ENCODE peak calls at places on chromosomes 2 and 18, in four cellular contexts. I, Y, H and P are unnamed samples.

GRCh38 chr2:157691695-157692094 is 63.0 kb upstream of the ACVR1C start:
- DNase-seq in I (no peak), Y (no peak), H (peak; percentile 11), P (no peak)

GRCh38 chr2:137521653-137522052 is 442.6 kb upstream of the HNMT start:
- DNase-seq in I (no peak), Y (no peak), H (no peak), P (no peak)

GRCh38 chr2:49972699-49973098 is 818.4 kb upstream of the FSHR start:
- DNase-seq in I (no peak), Y (no peak), H (no peak), P (no peak)

GRCh38 chr2:35082072-35082471 is 1273.5 kb upstream of the CRIM1 start:
- DNase-seq in I (no peak), Y (no peak), H (no peak), P (no peak)

GRCh38 chr2:191601060-191601459 is 76.9 kb upstream of the NABP1 start:
- DNase-seq in I (no peak), Y (no peak), H (no peak), P (no peak)

GRCh38 chr2:197028230-197028629 is 101.7 kb upstream of the PGAP1 start:
- DNase-seq in I (no peak), Y (no peak), H (peak; percentile 89), P (peak; percentile 38)

GRCh38 chr2:130872276-130873125 is 35.8 kb downstream of the ARHGEF4 start:
- DNase-seq in I (no peak), Y (no peak), H (no peak), P (no peak)

GRCh38 chr2:187922841-187923240 is 368.6 kb upstream of the TFPI start:
- DNase-seq in I (no peak), Y (no peak), H (no peak), P (no peak)

GRCh38 chr2:178190938-178191910 is 3.1 kb upstream of the OSBPL6 start:
- DNase-seq in I (no peak), Y (no peak), H (peak; percentile 33), P (peak; percentile 19)

GRCh38 chr2:10266133-10266620 is 36.5 kb upstream of the HPCAL1 start:
- DNase-seq in I (no peak), Y (no peak), H (peak; percentile 54), P (peak; percentile 75)

GRCh38 chr2:61185329-61185728 is 23.3 kb downstream of the C2orf74 start:
- DNase-seq in I (no peak), Y (no peak), H (no peak), P (no peak)

GRCh38 chr2:8000861-8001260 is 681.0 kb upstream of the ID2 start:
- DNase-seq in I (no peak), Y (no peak), H (peak; percentile 8), P (no peak)

GRCh38 chr2:131035112-131035825 is 58.0 kb downstream of the FAM168B start:
- DNase-seq in I (no peak), Y (no peak), H (no peak), P (peak; percentile 57)

GRCh38 chr2:207066784-207067460 is 98.8 kb downstream of the KLF7 start:
- DNase-seq in I (no peak), Y (no peak), H (no peak), P (peak; percentile 27)

GRCh38 chr18:21398121-21398520 is 156.1 kb downstream of the GREB1L start:
- DNase-seq in I (no peak), Y (no peak), H (no peak), P (no peak)

GRCh38 chr2:63842149-63843061 is 709 bp downstream of the UGP2 start:
- DNase-seq in I (peak; percentile 17), Y (peak; percentile 74), H (peak; percentile 64), P (peak; percentile 86)

GRCh38 chr2:20224191-20224715 is 677 bp downstream of the SDC1 start:
- DNase-seq in I (no peak), Y (no peak), H (no peak), P (no peak)

GRCh38 chr18:70468861-70469570 is 180.2 kb downstream of the SOCS6 start:
- DNase-seq in I (no peak), Y (no peak), H (no peak), P (no peak)

GRCh38 chr2:96594701-96595152 is 43.4 kb downstream of the KANSL3 start:
- DNase-seq in I (peak; percentile 14), Y (no peak), H (no peak), P (no peak)

GRCh38 chr2:96594282-96594681 is 43.8 kb downstream of the KANSL3 start:
- DNase-seq in I (no peak), Y (no peak), H (no peak), P (no peak)

GRCh38 chr2:96596596-96596995 is 41.5 kb downstream of the KANSL3 start:
- DNase-seq in I (no peak), Y (no peak), H (no peak), P (no peak)

GRCh38 chr2:96591054-96591453 is 47.1 kb downstream of the KANSL3 start:
- DNase-seq in I (no peak), Y (no peak), H (no peak), P (peak; percentile 30)

DNA sequence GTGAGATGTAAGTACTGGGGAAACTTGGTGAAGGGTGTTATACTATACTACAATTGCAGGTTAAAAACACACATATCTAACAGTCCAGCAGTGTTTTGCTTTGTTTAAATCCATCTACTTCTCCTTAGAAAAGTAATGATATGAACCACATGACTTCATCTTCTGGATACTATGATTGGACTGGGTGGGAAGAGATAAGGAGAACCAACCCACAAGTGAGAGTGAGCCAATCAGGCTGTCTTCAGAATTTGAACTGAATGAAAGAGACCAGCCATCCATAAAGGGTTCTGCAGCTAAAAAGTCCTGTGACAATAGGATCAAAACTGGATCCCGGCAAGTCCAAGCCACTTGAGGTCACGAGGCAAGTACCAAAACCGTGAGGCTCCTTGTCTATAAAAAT is 46.6 kb downstream of the KANSL3 start:
- DNase-seq in I (no peak), Y (no peak), H (no peak), P (no peak)
- H3K4me1 ChIP-seq in I (peaks cover 24% of the 10 kb centered on the region), Y (no peaks in the 10 kb centered on the region), H (no peaks in the 10 kb centered on the region), P (no peaks in the 10 kb centered on the region)

DNA sequence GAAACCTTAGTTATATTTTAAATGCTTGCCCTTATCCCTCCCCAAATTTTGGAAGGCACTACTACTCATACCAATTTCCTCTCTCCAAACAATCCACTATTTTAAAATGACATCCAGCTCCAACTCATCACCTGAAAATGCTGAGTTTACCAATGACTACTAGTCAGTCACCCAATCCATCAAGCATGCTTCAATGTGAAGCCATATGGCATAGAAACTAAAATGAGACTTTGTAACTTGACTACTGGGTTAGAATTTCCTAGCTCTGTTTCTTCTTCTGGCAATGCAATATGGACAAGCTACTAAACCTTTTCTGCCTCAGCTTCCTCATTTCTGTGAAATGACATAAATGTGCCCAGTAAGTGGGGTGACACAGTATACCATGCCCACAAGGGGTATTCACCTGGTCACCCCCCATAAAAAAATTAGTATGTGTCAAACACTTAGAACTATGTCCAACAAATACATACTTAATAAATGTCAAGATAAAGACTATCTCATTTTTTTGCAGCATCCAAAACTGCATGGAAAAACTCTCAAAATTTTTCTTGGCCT is 10.0 kb upstream of the STPG4 start:
- DNase-seq in I (no peak), Y (no peak), H (no peak), P (peak; percentile 55)
- H3K4me1 ChIP-seq in I (peaks cover 10% of the 10 kb centered on the region), Y (peaks cover 6% of the 10 kb centered on the region), H (peaks cover under 1% of the 10 kb centered on the region), P (peaks cover 42% of the 10 kb centered on the region)

GRCh38 chr2:215848146-215848545 is 165.2 kb downstream of the MREG start:
- DNase-seq in I (no peak), Y (no peak), H (no peak), P (no peak)

GRCh38 chr2:215847718-215848117 is 165.6 kb downstream of the MREG start:
- DNase-seq in I (no peak), Y (no peak), H (no peak), P (no peak)

GRCh38 chr2:215843579-215843978 is 169.8 kb downstream of the MREG start:
- DNase-seq in I (no peak), Y (no peak), H (peak; percentile 93), P (peak; percentile 95)

GRCh38 chr2:215847056-215847455 is 166.3 kb downstream of the MREG start:
- DNase-seq in I (no peak), Y (no peak), H (no peak), P (no peak)

DNA sequence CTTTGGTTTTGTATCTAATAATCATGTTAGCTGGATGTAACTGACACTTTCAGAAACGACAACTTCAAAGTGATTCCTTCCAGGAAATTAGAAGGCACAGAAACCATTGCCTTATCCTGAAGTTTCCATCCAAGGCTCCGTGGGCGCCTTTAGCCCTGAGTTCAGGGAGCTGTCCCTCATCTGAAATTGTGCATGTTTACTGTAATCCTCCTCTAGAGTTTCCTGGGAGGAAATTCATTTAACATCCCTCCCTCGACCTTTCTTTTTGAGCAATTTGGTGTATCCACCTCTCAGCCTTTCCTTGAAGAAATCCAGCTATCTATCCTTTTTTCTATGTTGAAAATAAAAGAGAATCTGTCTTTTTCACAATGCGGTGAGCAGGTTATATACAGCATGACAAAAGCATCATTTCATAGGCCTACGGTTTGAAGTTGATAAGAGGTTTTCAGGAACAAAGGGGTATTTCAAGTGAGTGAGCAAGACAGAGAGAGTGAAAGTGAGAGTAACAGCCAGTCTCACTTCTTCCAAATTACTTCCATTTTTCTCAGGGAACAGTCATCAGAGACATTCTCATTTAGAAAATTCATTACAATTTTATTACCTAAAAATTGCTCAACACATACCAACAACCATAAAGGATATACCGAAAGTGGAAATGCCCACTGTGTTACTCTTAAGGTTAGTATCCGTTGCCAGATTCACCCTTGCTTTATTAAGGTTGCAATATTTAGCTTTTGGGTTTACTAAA is 167.3 kb downstream of the MREG start:
- DNase-seq in I (no peak), Y (no peak), H (no peak), P (no peak)
- H3K4me1 ChIP-seq in I (no peaks in the 10 kb centered on the region), Y (peaks cover 3% of the 10 kb centered on the region), H (peaks cover 26% of the 10 kb centered on the region), P (peaks cover 49% of the 10 kb centered on the region)

GRCh38 chr18:44765451-44765850 is 84.8 kb downstream of the SETBP1 start:
- DNase-seq in I (no peak), Y (no peak), H (no peak), P (no peak)
- H3K4me1 ChIP-seq in I (no peaks in the 10 kb centered on the region), Y (no peaks in the 10 kb centered on the region), H (no peaks in the 10 kb centered on the region), P (no peaks in the 10 kb centered on the region)

DNA sequence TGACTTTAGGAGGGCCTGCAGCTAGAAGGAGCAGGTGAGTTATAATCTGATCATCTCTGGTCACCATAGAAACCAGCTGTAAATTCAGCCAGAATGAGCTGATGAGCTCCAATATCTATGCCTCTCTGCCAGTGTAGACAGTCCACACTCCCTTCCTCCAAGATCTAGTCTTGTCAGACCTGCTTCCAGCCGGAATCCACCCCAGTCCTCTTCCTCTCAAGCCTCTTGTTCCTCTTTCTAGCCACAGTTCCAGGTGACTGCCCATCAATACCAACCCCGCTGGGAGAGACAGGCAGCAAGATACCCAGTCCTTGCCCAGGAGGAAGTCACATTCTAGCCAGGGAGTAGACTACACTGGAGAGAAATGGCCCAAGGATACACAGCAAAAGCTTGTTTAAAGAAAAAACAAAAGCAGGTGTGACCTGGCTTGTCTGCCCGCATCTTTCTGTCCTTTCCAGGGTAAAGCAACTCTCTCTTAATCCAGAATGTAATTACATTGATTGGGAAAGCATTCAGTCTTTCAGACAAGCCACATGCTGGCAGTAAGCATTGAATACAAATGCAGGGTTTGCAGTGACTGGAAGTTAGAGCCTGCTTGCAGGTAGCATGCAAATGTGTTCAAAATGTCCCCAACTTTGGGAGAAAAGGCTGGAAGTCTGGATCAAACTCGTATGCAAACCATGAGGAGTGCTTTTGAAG is 9.0 kb upstream of the SLC35F6 start:
- DNase-seq in I (no peak), Y (no peak), H (peak; percentile 33), P (no peak)
- H3K4me1 ChIP-seq in I (no peaks in the 10 kb centered on the region), Y (no peaks in the 10 kb centered on the region), H (peaks cover 17% of the 10 kb centered on the region), P (peaks cover 30% of the 10 kb centered on the region)